ENCODE peak calls at places on chromosome X, in nine cellular contexts. Q, I, P, V, T, M, D, Y and H are unnamed samples.

GRCh38 chrX:9859711-9860555 is 73.7 kb downstream of the SHROOM2 start:
- DNase-seq in Q (no peak), Y (no peak), I (no peak), P (no peak), V (no peak), D (peak; percentile 85), M (no peak), T (no peak), H (no peak)

GRCh38 chrX:103540145-103540544 is 20.9 kb upstream of the RAB40A start:
- DNase-seq in P (no peak), M (no peak), Q (no peak), D (peak; percentile 31), V (no peak), I (no peak), T (no peak), Y (no peak), H (no peak)

GRCh38 chrX:46572295-46572936 is 1.1 kb upstream of the CHST7 start:
- DNase-seq in V (no peak), I (no peak), P (no peak), M (no peak), T (peak; percentile 49), Y (no peak), D (no peak), Q (no peak), H (no peak)

GRCh38 chrX:19007011-19007410 is 23.1 kb upstream of the PHKA2 start:
- DNase-seq in D (no peak), P (no peak), V (no peak), T (no peak), I (no peak), Y (no peak), M (no peak), Q (no peak), H (no peak)

GRCh38 chrX:111869639-111870034 is 6.3 kb upstream of the TRPC5OS start:
- DNase-seq in D (peak; percentile 29), I (no peak), P (no peak), T (peak; percentile 12), Q (no peak), V (no peak), Y (peak; percentile 7), M (peak; percentile 22), H (no peak)

GRCh38 chrX:39869846-39870601 is 227.7 kb downstream of the BCOR start:
- DNase-seq in P (no peak), V (no peak), Q (no peak), Y (peak; percentile 26), I (no peak), T (peak; percentile 73), D (peak; percentile 60), M (no peak), H (no peak)

GRCh38 chrX:40060356-40060845 is 37.4 kb downstream of the BCOR start:
- DNase-seq in D (no peak), M (no peak), I (no peak), P (no peak), T (no peak), Y (no peak), V (peak; percentile 41), Q (no peak), H (no peak)

GRCh38 chrX:38903093-38903492 is 101.8 kb downstream of the MID1IP1 start:
- DNase-seq in T (no peak), V (no peak), Y (no peak), P (no peak), M (no peak), Q (no peak), D (no peak), I (no peak), H (no peak)

GRCh38 chrX:80648023-80648422 is 161.7 kb downstream of the BRWD3 start:
- DNase-seq in T (no peak), Y (no peak), V (no peak), I (no peak), P (no peak), Q (no peak), M (no peak), D (no peak), H (no peak)

GRCh38 chrX:154378059-154378798 is 866 bp upstream of the EMD start:
- DNase-seq in D (no peak), T (no peak), V (peak; percentile 90), M (peak; percentile 67), P (peak; percentile 98), Y (peak; percentile 61), Q (peak; percentile 86), I (no peak), H (no peak)

GRCh38 chrX:134622813-134623185 is 35.5 kb downstream of the PLAC1 start:
- DNase-seq in V (no peak), M (no peak), P (no peak), Y (no peak), Q (no peak), D (peak; percentile 57), I (no peak), T (no peak), H (no peak)

GRCh38 chrX:128460835-128461234 is 408.6 kb upstream of the ACTRT1 start:
- DNase-seq in M (no peak), I (no peak), Q (no peak), D (no peak), Y (no peak), T (no peak), V (no peak), P (no peak), H (no peak)

GRCh38 chrX:129772796-129773431 is 6.8 kb upstream of the SASH3 start:
- DNase-seq in T (no peak), P (peak; percentile 77), M (no peak), I (peak; percentile 69), D (no peak), Y (peak; percentile 82), Q (peak; percentile 88), V (no peak), H (no peak)

GRCh38 chrX:74535211-74535621 is 79.2 kb downstream of the RLIM start:
- DNase-seq in P (no peak), M (no peak), I (no peak), D (peak; percentile 45), T (no peak), Y (peak; percentile 12), Q (no peak), V (no peak), H (peak; percentile 67)

GRCh38 chrX:47169273-47169672 is 24.3 kb downstream of the RBM10 start:
- DNase-seq in I (no peak), V (peak; percentile 59), Q (peak; percentile 10), P (no peak), Y (no peak), T (no peak), D (no peak), M (no peak), H (no peak)

GRCh38 chrX:10904220-10904619 is 206.9 kb upstream of the HCCS start:
- DNase-seq in Y (no peak), Q (no peak), M (no peak), I (no peak), T (no peak), D (peak; percentile 69), V (no peak), P (no peak), H (no peak)

GRCh38 chrX:41313419-41313818 is 20.5 kb upstream of the DDX3X start:
- DNase-seq in Y (no peak), Q (no peak), M (no peak), P (no peak), V (no peak), T (no peak), I (no peak), D (peak; percentile 92), H (no peak)
- H3K36me3 ChIP-seq in Y (no peaks in the 10 kb centered on the region), Q (no peaks in the 10 kb centered on the region), M (no peaks in the 10 kb centered on the region), P (no peaks in the 10 kb centered on the region), V (no peaks in the 10 kb centered on the region), T (no peaks in the 10 kb centered on the region), I (no peaks in the 10 kb centered on the region), D (no peaks in the 10 kb centered on the region), H (no peaks in the 10 kb centered on the region)

DNA sequence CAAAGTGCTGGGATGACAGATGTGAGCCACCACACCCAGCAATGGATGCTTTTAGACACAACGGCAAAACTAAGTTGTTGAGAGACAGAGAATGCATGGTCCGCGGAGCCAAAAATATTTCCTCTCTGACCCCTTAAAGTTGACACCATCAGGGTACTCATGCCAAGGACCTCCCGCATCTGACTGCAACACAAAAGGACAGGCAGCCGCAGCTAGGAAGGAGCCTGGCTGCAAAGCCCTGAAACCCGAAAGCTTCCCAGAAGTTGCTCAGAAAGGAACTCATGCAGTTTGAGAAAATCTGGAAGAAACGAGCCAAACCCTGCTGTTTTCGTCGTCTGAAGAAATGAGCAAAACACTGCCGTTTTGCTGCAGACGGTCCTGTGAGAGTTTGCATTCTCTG is 16.5 kb downstream of the DHRSX start:
- DNase-seq in I (no peak), V (no peak), Q (no peak), M (peak; percentile 8), D (peak; percentile 12), T (no peak), P (no peak), Y (no peak), H (no peak)
- H3K27ac ChIP-seq in I (peak overlapping the region; percentile 78), V (peak overlapping the region; percentile 18), Q (no peak overlapping the region), M (peak overlapping the region; percentile 12), D (peak overlapping the region; percentile 46), T (no peak overlapping the region), P (peak overlapping the region; percentile 68), Y (peak overlapping the region; percentile 74), H (peak overlapping the region; percentile 71)

DNA sequence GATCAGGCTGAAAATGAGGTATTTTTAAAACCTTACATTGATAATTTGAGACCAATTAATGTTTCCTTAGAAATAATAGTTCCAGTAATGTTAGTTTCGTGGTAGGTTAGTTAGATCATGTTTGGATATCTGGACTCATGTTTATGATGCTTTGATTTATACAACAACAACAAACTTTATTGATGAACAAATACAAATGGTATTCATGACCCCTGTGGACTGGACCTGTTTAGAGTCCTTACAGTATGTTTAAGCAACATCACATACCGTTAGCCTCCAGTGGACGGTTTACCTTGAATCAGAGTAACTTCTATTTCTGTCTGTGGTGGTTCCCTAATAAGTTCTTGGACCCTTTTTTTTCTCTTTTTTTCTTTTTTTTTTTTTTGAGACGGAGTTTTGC is 18.0 kb downstream of the ZRSR2 start:
- DNase-seq in D (no peak), Y (no peak), I (no peak), P (no peak), V (no peak), M (no peak), Q (no peak), T (no peak), H (no peak)
- H3K36me3 ChIP-seq in D (peaks cover 10% of the 10 kb centered on the region), Y (no peaks in the 10 kb centered on the region), I (peaks cover 51% of the 10 kb centered on the region), P (peaks cover 74% of the 10 kb centered on the region), V (no peaks in the 10 kb centered on the region), M (no peaks in the 10 kb centered on the region), Q (peaks cover 25% of the 10 kb centered on the region), T (peaks cover 15% of the 10 kb centered on the region), H (no peaks in the 10 kb centered on the region)

DNA sequence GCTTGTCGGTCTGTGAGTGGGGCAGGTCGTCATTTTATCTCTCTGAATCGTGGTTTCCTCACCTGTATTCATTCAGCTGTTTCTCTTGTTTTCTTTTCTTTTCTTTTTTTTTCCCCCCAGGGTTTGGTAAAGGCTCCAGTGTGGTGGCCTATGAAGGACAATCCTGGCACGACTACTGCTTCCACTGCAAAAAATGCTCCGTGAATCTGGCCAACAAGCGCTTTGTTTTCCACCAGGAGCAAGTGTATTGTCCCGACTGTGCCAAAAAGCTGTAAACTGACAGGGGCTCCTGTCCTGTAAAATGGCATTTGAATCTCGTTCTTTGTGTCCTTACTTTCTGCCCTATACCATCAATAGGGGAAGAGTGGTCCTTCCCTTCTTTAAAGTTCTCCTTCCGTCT is 41.4 kb downstream of the MAP7D3 start:
- DNase-seq in Y (no peak), D (no peak), V (no peak), Q (no peak), P (no peak), M (no peak), T (no peak), I (no peak), H (no peak)
- H3K27ac ChIP-seq in Y (peak overlapping the region; percentile 79), D (no peak overlapping the region), V (peak overlapping the region; percentile 22), Q (no peak overlapping the region), P (peak overlapping the region; percentile 78), M (no peak overlapping the region), T (no peak overlapping the region), I (peak overlapping the region; percentile 72), H (no peak overlapping the region)

GRCh38 chrX:110022555-110023448 is 19.9 kb downstream of the TMEM164 start:
- DNase-seq in T (no peak), M (no peak), V (no peak), I (no peak), D (no peak), Q (no peak), P (no peak), Y (no peak), H (no peak)
- H3K36me3 ChIP-seq in T (no peaks in the 10 kb centered on the region), M (no peaks in the 10 kb centered on the region), V (no peaks in the 10 kb centered on the region), I (peaks cover 6% of the 10 kb centered on the region), D (no peaks in the 10 kb centered on the region), Q (no peaks in the 10 kb centered on the region), P (no peaks in the 10 kb centered on the region), Y (no peaks in the 10 kb centered on the region), H (no peaks in the 10 kb centered on the region)